ENCODE peak calls at places on chromosomes 1 and 21, in eight cellular contexts. D is substantia nigra; E is mesothelial cell of epicardium; N is caudate nucleus; Q is hepatic stellate cell; I is stimulated activated CD4-positive, alpha-beta T cell treated with anti-CD3 and anti-CD28 coated beads, Interleukin-2, amount 100 ng/mL, for 48 hours; U is heart left ventricle; O is RWPE2. H is an unnamed sample.

GRCh38 chr1:19644761-19645543 is 841 bp downstream of the NBL1 start:
- DNase-seq in E (no peak), U (peak), N (no peak), D (no peak), I (peak), Q (peak), O (no peak), H (no peak)

GRCh38 chr1:156646738-156647211 is 4.9 kb downstream of the BCAN start:
- DNase-seq in I (no peak), O (no peak), D (no peak), Q (no peak), N (no peak), U (no peak), E (no peak), H (no peak)

GRCh38 chr1:31798433-31799195 is 17.2 kb downstream of the SPOCD1 start:
- DNase-seq in D (no peak), I (peak), N (no peak), O (peak), E (peak), Q (peak), U (no peak), H (peak)

GRCh38 chr1:151825811-151826660 is 5.6 kb downstream of the RORC start:
- DNase-seq in Q (no peak), D (no peak), U (no peak), N (no peak), I (no peak), E (no peak), O (no peak), H (no peak)

GRCh38 chr1:31371560-31371959 is 1.3 kb downstream of the FABP3 start:
- DNase-seq in I (no peak), O (no peak), E (no peak), D (no peak), N (no peak), Q (no peak), U (no peak), H (peak)

GRCh38 chr21:42846221-42846620 is 33.1 kb downstream of the WDR4 start:
- DNase-seq in D (no peak), Q (no peak), U (no peak), N (no peak), O (peak), I (no peak), E (no peak), H (no peak)

GRCh38 chr1:45010855-45011811 is at the start of gene HECTD3:
- DNase-seq in N (peak), U (peak), I (peak), D (peak), E (no peak), O (peak), Q (peak), H (peak)

GRCh38 chr1:243336163-243336562 is 80.3 kb downstream of the SDCCAG8 start:
- DNase-seq in Q (no peak), U (no peak), N (no peak), E (no peak), I (no peak), O (no peak), D (no peak), H (no peak)

GRCh38 chr1:173392895-173393654 is 84.1 kb upstream of the PRDX6 start:
- DNase-seq in E (no peak), U (peak), O (no peak), Q (peak), D (no peak), N (no peak), I (no peak), H (peak)

GRCh38 chr1:92481598-92482403 is 4.9 kb downstream of the GFI1 start:
- DNase-seq in E (no peak), I (no peak), O (no peak), Q (peak), U (no peak), D (no peak), N (no peak), H (no peak)

GRCh38 chr1:116268211-116268610 is 104.8 kb upstream of the ATP1A1 start:
- DNase-seq in U (no peak), N (no peak), E (no peak), Q (no peak), D (no peak), I (peak), O (peak), H (peak)

GRCh38 chr1:5722635-5723157 is 269.5 kb downstream of the NPHP4 start:
- DNase-seq in U (no peak), Q (no peak), D (no peak), N (no peak), E (no peak), O (no peak), I (no peak), H (no peak)

GRCh38 chr1:27130798-27131197 is 24.1 kb downstream of the SLC9A1 start:
- DNase-seq in E (no peak), O (no peak), Q (no peak), N (no peak), I (no peak), U (peak), D (no peak), H (no peak)

GRCh38 chr1:153353226-153353947 is 4.3 kb upstream of the S100A9 start:
- DNase-seq in O (no peak), U (no peak), I (no peak), N (no peak), E (no peak), D (no peak), Q (peak), H (peak)

GRCh38 chr1:228848406-228848805 is 113.1 kb downstream of the RHOU start:
- DNase-seq in U (no peak), D (no peak), I (no peak), O (no peak), E (no peak), N (no peak), Q (no peak), H (no peak)

GRCh38 chr1:152884966-152885624 is 7.0 kb downstream of the SMCP start:
- DNase-seq in U (no peak), Q (peak), N (no peak), I (no peak), E (no peak), O (no peak), D (no peak), H (no peak)

GRCh38 chr21:45209046-45209445 is 78.6 kb downstream of the POFUT2 start:
- DNase-seq in I (no peak), O (no peak), N (no peak), D (no peak), E (no peak), Q (peak), U (no peak), H (no peak)

H was measured in ACHN.